ENCODE peak calls at places on chromosomes 5 and 9, in ten cellular contexts. S is NCI-H510A treated with DMSO at 0.1 percent for 48 hours; I is LoVo; O is non-pigmented ciliary epithelial cell; T is tibial artery; P is activated CD4-positive, alpha-beta T cell treated with anti-CD3 and anti-CD28 coated beads, Interleukin-2, amount 50 U/mL, for 1 hour; B is HL-60; L is NCI-H2171 treated with DMSO at 0.1 percent for 48 hours; D is progenitor cell of endocrine pancreas; C is heart left ventricle. E is an unnamed sample.

GRCh38 chr9:135926402-135927194 is 19.3 kb upstream of the CAMSAP1 start:
- DNase-seq in O (peak; percentile 36), D (no peak), P (peak; percentile 15), L (no peak), I (peak; percentile 76), T (peak; percentile 52), S (no peak), C (peak; percentile 78), B (peak; percentile 58), E (peak; percentile 33)

GRCh38 chr5:19859020-19859419 is 129.0 kb downstream of the CDH18 start:
- DNase-seq in O (no peak), I (no peak), D (no peak), B (no peak), S (no peak), T (no peak), L (no peak), P (no peak), C (no peak), E (no peak)

GRCh38 chr5:72459089-72459661 is 48.0 kb downstream of the ZNF366 start:
- DNase-seq in P (no peak), I (no peak), T (no peak), D (no peak), O (no peak), C (no peak), B (no peak), L (no peak), S (no peak), E (no peak)

GRCh38 chr9:120510816-120511215 is 69.2 kb downstream of the CDK5RAP2 start:
- DNase-seq in O (no peak), S (no peak), C (no peak), P (no peak), T (no peak), I (no peak), D (no peak), L (no peak), B (no peak), E (no peak)

GRCh38 chr5:142222235-142222880 is 102.5 kb downstream of the SPRY4 start:
- DNase-seq in C (no peak), O (no peak), S (no peak), B (peak; percentile 32), D (no peak), P (no peak), T (no peak), L (no peak), I (no peak), E (no peak)

GRCh38 chr5:61623401-61624069 is 291.5 kb downstream of the ZSWIM6 start:
- DNase-seq in B (no peak), T (no peak), D (no peak), I (no peak), S (no peak), P (no peak), L (no peak), O (no peak), C (no peak), E (no peak)

GRCh38 chr9:125176632-125177031 is 13.0 kb downstream of the PPP6C start:
- DNase-seq in B (no peak), C (no peak), D (no peak), L (no peak), I (no peak), S (no peak), O (no peak), T (no peak), P (no peak), E (no peak)

GRCh38 chr5:134913795-134914194 is 8.9 kb downstream of the PCBD2 start:
- DNase-seq in T (no peak), L (no peak), C (no peak), B (no peak), I (no peak), O (no peak), D (no peak), S (no peak), P (no peak), E (no peak)

GRCh38 chr5:141866111-141866510 is 12.1 kb downstream of the PCDH1 start:
- DNase-seq in T (no peak), C (no peak), B (no peak), O (no peak), L (no peak), I (peak; percentile 85), D (no peak), P (no peak), S (peak; percentile 80), E (no peak)

GRCh38 chr9:104093162-104093561 is 947 bp upstream of the SMC2 start:
- DNase-seq in D (no peak), I (no peak), C (no peak), B (no peak), O (no peak), P (no peak), L (peak; percentile 41), T (no peak), S (peak; percentile 56), E (no peak)

GRCh38 chr5:74682636-74683035 is 2.4 kb upstream of the HEXB start:
- DNase-seq in I (no peak), O (no peak), B (no peak), C (no peak), D (no peak), L (no peak), S (no peak), T (no peak), P (no peak), E (no peak)